ENCODE peak calls at places on chromosome 22, in seven cellular contexts. C is AG09309, B is tibial nerve, K is AG04449, J is fibroblast of pulmonary artery, F is BE2C, G is left ventricle myocardium inferior. I is an unnamed sample.

GRCh38 chr22:44316393-44317162 is 3.8 kb upstream of the SHISAL1 start:
- DNase-seq in C (no peak), B (no peak), K (no peak), J (no peak), F (no peak), G (no peak), I (no peak)

GRCh38 chr22:31062566-31063230 is 18.4 kb upstream of the SMTN start:
- DNase-seq in C (no peak), B (no peak), K (no peak), J (no peak), F (no peak), G (no peak), I (no peak)

GRCh38 chr22:24482586-24482985 is 12.5 kb upstream of the UPB1 start:
- DNase-seq in C (peak), B (no peak), K (no peak), J (peak), F (no peak), G (no peak), I (no peak)

GRCh38 chr22:40094449-40094848 is 83.3 kb upstream of the TNRC6B start:
- DNase-seq in C (no peak), B (no peak), K (no peak), J (no peak), F (no peak), G (no peak), I (no peak)

GRCh38 chr22:43884600-43885318 is 7.1 kb downstream of the PNPLA5 start:
- DNase-seq in C (no peak), B (peak), K (no peak), J (peak), F (peak), G (peak), I (no peak)

GRCh38 chr22:43152001-43152354 is 619 bp downstream of the TSPO start:
- DNase-seq in C (no peak), B (no peak), K (no peak), J (no peak), F (no peak), G (no peak), I (no peak)

GRCh38 chr22:27668828-27669797 is 132.4 kb downstream of the MN1 start:
- DNase-seq in C (no peak), B (no peak), K (no peak), J (peak), F (peak), G (peak), I (no peak)

GRCh38 chr22:24763872-24764485 is 10.5 kb downstream of the PIWIL3 start:
- DNase-seq in C (no peak), B (no peak), K (no peak), J (no peak), F (no peak), G (no peak), I (no peak)

GRCh38 chr22:27107824-27108223 is 450.4 kb downstream of the MIAT start:
- DNase-seq in C (peak), B (peak), K (peak), J (peak), F (peak), G (peak), I (no peak)

GRCh38 chr22:50656122-50657070 is 16.2 kb upstream of the SHANK3 start:
- DNase-seq in C (no peak), B (no peak), K (no peak), J (peak), F (no peak), G (no peak), I (no peak)

GRCh38 chr22:48394787-48395620 is 1432.7 kb downstream of the BRD1 start:
- DNase-seq in C (no peak), B (no peak), K (no peak), J (no peak), F (no peak), G (no peak), I (no peak)

GRCh38 chr22:33975841-33976240 is 55.6 kb upstream of the LARGE1 start:
- DNase-seq in C (no peak), B (no peak), K (no peak), J (no peak), F (no peak), G (no peak), I (no peak)

GRCh38 chr22:30238136-30238535 is 8.4 kb downstream of the LIF start:
- DNase-seq in C (no peak), B (no peak), K (no peak), J (no peak), F (no peak), G (no peak), I (no peak)

GRCh38 chr22:20607157-20607907 is 99.9 kb downstream of the MED15 start:
- DNase-seq in C (no peak), B (no peak), K (no peak), J (no peak), F (peak), G (no peak), I (no peak)

GRCh38 chr22:19776433-19777031 is 16.0 kb downstream of the TBX1 start:
- DNase-seq in C (no peak), B (no peak), K (no peak), J (no peak), F (peak), G (peak), I (no peak)

GRCh38 chr22:42416671-42417230 is 15.5 kb downstream of the NFAM1 start:
- DNase-seq in C (no peak), B (no peak), K (no peak), J (no peak), F (no peak), G (no peak), I (no peak)

GRCh38 chr22:45082795-45083194 is 73.0 kb upstream of the PHF21B start:
- DNase-seq in C (no peak), B (no peak), K (no peak), J (no peak), F (peak), G (no peak), I (no peak)

GRCh38 chr22:25582946-25583345 is 18.5 kb downstream of the GRK3 start:
- DNase-seq in C (no peak), B (no peak), K (no peak), J (no peak), F (no peak), G (no peak), I (no peak)

GRCh38 chr22:42366815-42367581 is 65.2 kb downstream of the NFAM1 start:
- DNase-seq in C (no peak), B (no peak), K (no peak), J (no peak), F (no peak), G (peak), I (no peak)

GRCh38 chr22:22425366-22425765 is 83.2 kb downstream of the ZNF280B start:
- DNase-seq in C (no peak), B (no peak), K (no peak), J (no peak), F (no peak), G (no peak), I (no peak)
- TF ChIP-seq CTCF in C (no peak), B (no peak), K (no peak), J (no peak), F (no peak), G (no peak), I (no peak)

GRCh38 chr22:37328017-37328416 is 45.7 kb downstream of the CYTH4 start:
- DNase-seq in C (peak), B (no peak), K (no peak), J (peak), F (no peak), G (no peak), I (no peak)

GRCh38 chr22:37326726-37327125 is 44.4 kb downstream of the CYTH4 start:
- DNase-seq in C (no peak), B (no peak), K (no peak), J (no peak), F (no peak), G (no peak), I (peak)

GRCh38 chr22:37324340-37325023 is 42.2 kb downstream of the CYTH4 start:
- DNase-seq in C (no peak), B (no peak), K (no peak), J (no peak), F (no peak), G (no peak), I (no peak)

GRCh38 chr22:37321288-37321687 is 39.0 kb downstream of the CYTH4 start:
- DNase-seq in C (no peak), B (no peak), K (no peak), J (peak), F (no peak), G (no peak), I (peak)

GRCh38 chr22:37325024-37325395 is 42.7 kb downstream of the CYTH4 start:
- DNase-seq in C (no peak), B (no peak), K (no peak), J (no peak), F (no peak), G (no peak), I (no peak)
- H3K4me3 ChIP-seq in C (peak), B (no peak), K (no peak), J (no peak), F (no peak), G (no peak), I (no peak)

DNA sequence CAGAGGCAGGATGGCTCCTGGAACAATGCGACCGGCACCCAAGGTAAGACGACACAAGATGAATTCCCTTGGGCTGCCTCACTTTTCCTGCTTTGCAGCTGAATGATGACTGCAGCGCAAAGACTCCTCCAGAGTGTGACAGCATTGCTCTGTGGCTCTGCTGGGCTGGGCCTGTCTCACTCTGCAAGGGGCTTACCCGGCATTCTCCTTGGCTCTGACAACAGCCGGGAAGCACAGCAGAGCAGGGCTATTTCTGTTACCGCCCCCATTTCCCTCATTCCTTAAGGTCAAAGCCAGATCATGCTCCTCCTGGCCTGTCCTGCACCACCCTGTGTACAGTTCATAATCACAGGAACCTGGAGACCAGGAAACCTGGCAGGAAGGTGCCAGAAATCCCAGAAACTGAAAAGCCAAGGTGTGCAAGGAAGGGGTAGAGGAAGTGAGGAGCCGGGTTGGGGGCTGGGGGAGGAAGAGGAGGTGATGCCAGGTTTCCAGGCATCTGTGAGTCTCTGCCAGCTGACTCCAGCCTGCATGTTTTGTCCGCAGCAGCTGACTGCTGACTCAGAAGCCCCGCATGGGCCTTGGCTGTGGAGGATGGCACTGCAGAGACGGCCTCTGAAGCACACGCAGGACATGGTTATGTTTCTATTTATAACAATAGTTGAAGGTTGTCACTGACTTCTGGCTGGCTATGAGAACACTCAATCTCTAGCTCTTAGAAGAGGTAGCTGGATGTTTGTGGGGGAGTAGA is 113.6 kb downstream of the MICAL3 start:
- DNase-seq in C (peak), B (no peak), K (peak), J (peak), F (peak), G (peak), I (no peak)
- TF ChIP-seq CTCF in C (peak), B (peak), K (peak), J (peak), F (peak), G (peak), I (peak)

GRCh38 chr22:37176464-37177061 is 11.5 kb downstream of the C1QTNF6 start:
- DNase-seq in C (peak), B (peak), K (no peak), J (peak), F (peak), G (peak), I (no peak)
- H3K4me3 ChIP-seq in C (no peak), B (no peak), K (no peak), J (no peak), F (no peak), G (peak), I (no peak)

GRCh38 chr22:32518848-32519247 is 44.2 kb downstream of the FBXO7 start:
- DNase-seq in C (no peak), B (no peak), K (no peak), J (no peak), F (no peak), G (no peak), I (no peak)
- TF ChIP-seq CTCF in C (peak), B (no peak), K (peak), J (peak), F (peak), G (no peak), I (peak)

GRCh38 chr22:29030016-29030617 is 31.5 kb downstream of the C22orf31 start:
- DNase-seq in C (peak), B (no peak), K (no peak), J (peak), F (no peak), G (no peak), I (no peak)
- H3K4me3 ChIP-seq in C (peak), B (peak), K (peak), J (peak), F (peak), G (peak), I (peak)

GRCh38 chr22:39026509-39027150 is 5.7 kb downstream of the APOBEC3D start:
- DNase-seq in C (no peak), B (no peak), K (no peak), J (no peak), F (no peak), G (no peak), I (no peak)

GRCh38 chr22:39028281-39028680 is 7.4 kb downstream of the APOBEC3D start:
- DNase-seq in C (no peak), B (no peak), K (no peak), J (no peak), F (no peak), G (no peak), I (no peak)

GRCh38 chr22:39027717-39028116 is 6.8 kb downstream of the APOBEC3D start:
- DNase-seq in C (no peak), B (no peak), K (no peak), J (no peak), F (no peak), G (no peak), I (no peak)

GRCh38 chr22:39030705-39031104 is 9.8 kb downstream of the APOBEC3D start:
- DNase-seq in C (no peak), B (no peak), K (no peak), J (no peak), F (no peak), G (no peak), I (no peak)

GRCh38 chr22:39029227-39029626 is 8.3 kb downstream of the APOBEC3D start:
- DNase-seq in C (no peak), B (no peak), K (no peak), J (no peak), F (no peak), G (no peak), I (no peak)
- TF ChIP-seq CTCF in C (no peak), B (no peak), K (no peak), J (no peak), F (no peak), G (no peak), I (no peak)

GRCh38 chr22:29011868-29012428 is 49.7 kb downstream of the C22orf31 start:
- DNase-seq in C (no peak), B (no peak), K (no peak), J (no peak), F (no peak), G (no peak), I (no peak)
- H3K4me3 ChIP-seq in C (no peak), B (no peak), K (no peak), J (no peak), F (no peak), G (no peak), I (no peak)

GRCh38 chr22:47038206-47038835 is 275.9 kb downstream of the TBC1D22A start:
- DNase-seq in C (no peak), B (no peak), K (no peak), J (no peak), F (no peak), G (no peak), I (no peak)
- TF ChIP-seq CTCF in C (no peak), B (no peak), K (no peak), J (no peak), F (no peak), G (no peak), I (no peak)

GRCh38 chr22:46533434-46533833 is 4.0 kb downstream of the CELSR1 start:
- DNase-seq in C (no peak), B (no peak), K (no peak), J (no peak), F (no peak), G (no peak), I (no peak)

GRCh38 chr22:46536559-46537220 is 730 bp downstream of the CELSR1 start:
- DNase-seq in C (no peak), B (no peak), K (no peak), J (no peak), F (no peak), G (peak), I (no peak)

GRCh38 chr22:46534901-46535630 is 2.4 kb downstream of the CELSR1 start:
- DNase-seq in C (no peak), B (no peak), K (no peak), J (no peak), F (no peak), G (peak), I (no peak)

GRCh38 chr22:46535876-46536558 is 1.4 kb downstream of the CELSR1 start:
- DNase-seq in C (no peak), B (no peak), K (no peak), J (no peak), F (no peak), G (peak), I (no peak)

GRCh38 chr22:46534177-46534776 is 3.1 kb downstream of the CELSR1 start:
- DNase-seq in C (no peak), B (no peak), K (no peak), J (no peak), F (no peak), G (peak), I (no peak)
- H3K4me3 ChIP-seq in C (no peak), B (no peak), K (no peak), J (no peak), F (no peak), G (no peak), I (no peak)

I was measured in LNCaP clone FGC.